ENCODE peak calls at places on chromosome 21, in nine cellular contexts. R, G, B, N, P, E, U, K and J are unnamed samples.

GRCh38 chr21:35324372-35325220 is 275.5 kb upstream of the RUNX1 start:
- DNase-seq in B (peak), K (peak), P (no peak), R (no peak), U (no peak), G (no peak), N (no peak), E (no peak), J (peak)

GRCh38 chr21:25515484-25516405 is 91.5 kb downstream of the MRPL39 start:
- DNase-seq in N (no peak), G (no peak), E (no peak), U (no peak), P (no peak), B (peak), R (peak), K (peak), J (no peak)

GRCh38 chr21:21463456-21463855 is 465.2 kb downstream of the NCAM2 start:
- DNase-seq in R (no peak), K (no peak), E (no peak), B (no peak), U (no peak), N (no peak), G (no peak), P (no peak), J (no peak)

GRCh38 chr21:28769683-28770082 is 223.0 kb downstream of the LTN1 start:
- DNase-seq in U (no peak), R (no peak), G (no peak), E (no peak), N (no peak), B (peak), K (no peak), P (no peak), J (no peak)

GRCh38 chr21:33682992-33683627 is 40.8 kb downstream of the ITSN1 start:
- DNase-seq in P (no peak), E (no peak), R (peak), U (no peak), B (peak), N (no peak), K (peak), G (no peak), J (no peak)

GRCh38 chr21:30628109-30628508 is 6.9 kb upstream of the KRTAP20-2 start:
- DNase-seq in U (no peak), R (no peak), B (no peak), P (no peak), N (no peak), E (no peak), K (no peak), G (no peak), J (no peak)

GRCh38 chr21:37281993-37282392 is 14.9 kb upstream of the VPS26C start:
- DNase-seq in E (no peak), K (no peak), N (no peak), R (no peak), B (no peak), P (no peak), U (no peak), G (no peak), J (no peak)

GRCh38 chr21:15627823-15628222 is 102.0 kb upstream of the USP25 start:
- DNase-seq in U (no peak), N (no peak), G (no peak), B (no peak), K (no peak), E (no peak), R (no peak), P (no peak), J (no peak)

GRCh38 chr21:44985441-44986401 is 45.9 kb downstream of the SLX9 start:
- DNase-seq in K (no peak), R (no peak), E (peak), G (no peak), U (no peak), P (peak), B (no peak), N (no peak), J (peak)
- H3K27ac ChIP-seq in K (no peak), R (peak), E (no peak), G (peak), U (no peak), P (no peak), B (no peak), N (peak), J (no peak)

DNA sequence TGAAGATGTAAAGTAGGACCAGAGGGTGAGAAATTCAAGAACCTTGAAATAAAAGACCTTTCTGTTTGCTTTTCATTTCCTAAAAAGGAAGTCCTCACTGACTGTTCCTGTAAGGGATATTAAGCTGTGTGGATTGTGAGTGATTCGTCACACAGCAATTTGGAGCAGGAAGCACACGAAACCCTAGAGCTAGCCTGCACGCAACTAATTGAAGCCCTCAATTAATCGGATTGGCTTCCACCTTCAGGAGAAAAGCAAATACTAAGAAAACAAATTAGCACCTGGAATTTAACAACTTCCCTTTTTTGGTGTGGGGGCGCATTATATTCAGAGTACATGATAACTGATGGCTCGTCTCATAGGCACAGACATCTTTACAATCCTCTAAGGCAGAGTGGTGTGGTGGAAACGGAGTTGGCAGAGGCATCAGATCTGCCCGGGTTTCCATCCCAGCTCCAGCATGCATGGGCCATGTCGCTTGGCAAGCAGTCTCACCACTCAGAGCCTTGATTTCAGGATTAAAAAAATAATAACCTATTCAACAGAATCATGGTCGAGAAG is 95.2 kb downstream of the KCNJ15 start:
- DNase-seq in U (no peak), K (peak), P (no peak), G (no peak), N (no peak), R (no peak), E (no peak), B (peak), J (no peak)
- TF ChIP-seq CTCF in U (no peak), K (no peak), P (no peak), G (no peak), N (no peak), R (no peak), E (no peak), B (no peak), J (no peak)

GRCh38 chr21:17784604-17785402 is 34.4 kb downstream of the C21orf91 start:
- DNase-seq in P (no peak), K (peak), R (no peak), G (no peak), N (no peak), U (no peak), B (no peak), E (no peak), J (no peak)
- H3K27ac ChIP-seq in P (no peak), K (no peak), R (no peak), G (no peak), N (no peak), U (no peak), B (no peak), E (no peak), J (no peak)

DNA sequence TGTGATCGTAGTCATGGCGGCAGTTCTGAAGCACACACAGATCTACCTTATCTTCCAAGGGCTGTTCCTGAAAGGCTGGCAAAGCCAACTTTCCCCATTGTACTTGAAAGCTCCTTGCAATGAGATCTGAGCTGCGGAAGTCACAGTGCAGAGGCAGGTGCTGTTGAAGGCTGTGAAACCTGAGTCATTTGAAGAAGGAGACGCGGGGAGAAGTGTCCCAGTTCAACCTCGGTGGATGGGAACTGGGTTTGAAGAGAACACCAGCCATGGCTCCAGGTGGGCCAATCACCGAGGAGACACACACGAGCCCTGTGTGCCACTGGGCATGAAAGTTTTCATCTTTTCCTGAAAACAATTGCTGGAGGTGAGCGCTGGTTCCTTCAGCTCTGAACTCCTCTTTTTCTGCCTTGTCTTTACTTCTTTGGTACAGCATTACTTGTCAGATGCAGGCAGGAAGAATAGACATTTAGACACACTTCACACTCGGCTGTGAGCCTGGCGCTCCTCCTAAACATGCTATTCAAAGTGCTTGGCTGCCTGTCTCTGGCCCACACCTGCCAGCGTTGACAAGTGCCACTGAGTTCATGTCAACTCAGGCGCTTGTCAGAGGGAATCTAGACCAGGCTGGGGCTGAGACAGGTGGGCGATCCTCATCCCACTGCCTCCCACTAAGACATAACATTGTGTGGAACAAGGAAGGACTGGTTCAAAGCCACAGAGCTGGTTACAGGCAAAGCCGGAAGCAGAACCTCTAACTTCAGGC is 25.7 kb upstream of the PDE9A start:
- DNase-seq in G (no peak), U (no peak), R (peak), B (no peak), E (peak), N (no peak), P (no peak), K (no peak), J (no peak)
- TF ChIP-seq CTCF in G (no peak), U (no peak), R (no peak), B (no peak), E (no peak), N (no peak), P (no peak), K (no peak), J (no peak)

GRCh38 chr21:31795992-31796391 is 64.1 kb upstream of the SCAF4 start:
- DNase-seq in G (no peak), K (no peak), B (no peak), E (no peak), R (no peak), P (no peak), N (no peak), U (no peak), J (no peak)
- H3K27ac ChIP-seq in G (no peak), K (no peak), B (no peak), E (no peak), R (no peak), P (no peak), N (no peak), U (no peak), J (no peak)

DNA sequence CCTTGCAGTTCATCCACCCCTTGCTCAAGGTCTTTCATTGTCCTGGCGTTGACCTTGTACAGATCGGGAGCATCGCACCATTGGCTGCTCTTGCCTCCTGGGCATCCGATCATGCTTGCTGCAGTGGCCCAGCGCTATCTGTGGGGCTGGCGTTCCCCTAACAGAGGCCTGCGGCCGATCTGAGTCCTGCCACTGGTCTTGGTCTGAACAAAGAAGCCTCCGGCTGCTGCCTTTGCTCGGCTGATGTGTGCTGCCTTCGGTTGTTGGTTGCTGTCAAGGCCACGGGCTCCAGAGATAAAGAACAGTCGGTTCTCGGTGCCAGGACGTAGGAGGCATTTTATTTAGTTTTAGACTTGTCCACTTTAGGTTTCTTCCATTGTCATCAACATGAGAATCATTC is 39.0 kb downstream of the PCNT start:
- DNase-seq in N (no peak), B (no peak), P (no peak), K (no peak), R (no peak), G (no peak), U (no peak), E (no peak), J (no peak)
- TF ChIP-seq CTCF in N (no peak), B (no peak), P (no peak), K (no peak), R (no peak), G (no peak), U (no peak), E (no peak), J (no peak)

GRCh38 chr21:43911935-43912487 is 47.0 kb downstream of the AGPAT3 start:
- DNase-seq in B (no peak), P (no peak), G (no peak), K (no peak), E (no peak), N (no peak), R (no peak), U (no peak), J (no peak)

GRCh38 chr21:43912910-43913309 is 47.9 kb downstream of the AGPAT3 start:
- DNase-seq in B (no peak), K (no peak), U (no peak), R (no peak), E (no peak), G (no peak), P (no peak), N (no peak), J (no peak)

GRCh38 chr21:43910460-43910859 is 45.4 kb downstream of the AGPAT3 start:
- DNase-seq in N (no peak), U (no peak), R (no peak), P (no peak), G (no peak), K (no peak), E (no peak), B (no peak), J (no peak)

GRCh38 chr21:43909736-43910455 is 44.9 kb downstream of the AGPAT3 start:
- DNase-seq in K (no peak), R (no peak), G (no peak), U (no peak), N (no peak), P (no peak), E (no peak), B (no peak), J (no peak)

DNA sequence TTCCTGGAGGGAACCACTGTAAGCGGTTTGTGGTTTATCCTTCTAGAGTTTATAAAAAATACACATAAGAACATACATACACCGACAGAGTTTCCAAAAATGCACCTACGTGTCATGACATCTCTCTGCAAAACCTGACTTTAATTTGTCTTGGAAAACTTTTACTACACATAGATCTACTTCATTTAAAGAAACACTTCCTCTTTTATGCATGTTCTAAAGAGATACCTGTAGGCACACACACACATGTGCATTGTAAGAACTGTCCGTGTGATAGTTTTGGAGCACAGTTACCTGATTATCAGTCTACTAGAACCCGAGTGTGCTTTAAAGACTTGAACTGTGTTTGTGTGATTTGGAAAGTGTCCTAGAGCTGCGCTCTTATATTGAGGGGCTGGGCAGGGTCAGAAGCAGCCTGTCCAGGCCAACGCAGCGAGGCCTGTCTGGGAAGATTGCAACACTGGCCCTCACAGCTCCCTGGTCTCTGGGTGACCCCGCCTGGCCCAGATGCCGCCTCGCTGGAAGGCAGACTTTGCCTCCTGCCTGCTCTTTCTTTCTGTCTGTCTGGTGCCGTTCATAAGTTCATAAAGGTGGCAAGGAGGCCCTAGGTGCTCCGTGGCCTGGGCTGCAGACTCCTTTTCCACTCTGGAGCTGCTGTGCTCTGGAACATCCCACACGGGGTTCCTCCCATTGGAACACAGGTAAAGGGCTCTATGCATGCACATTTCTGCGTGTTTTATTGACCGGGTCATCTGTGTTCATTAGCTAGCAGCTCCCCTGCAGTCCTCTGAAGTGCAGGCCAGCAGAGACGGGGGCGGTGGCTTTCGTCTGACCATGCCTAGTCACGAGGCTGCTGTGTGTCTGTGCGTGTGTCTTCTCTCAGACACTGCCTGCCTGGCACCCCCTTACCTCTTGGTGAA is 46.3 kb downstream of the AGPAT3 start:
- DNase-seq in U (no peak), K (no peak), N (no peak), E (no peak), G (no peak), R (no peak), P (no peak), B (peak), J (no peak)
- H3K27ac ChIP-seq in U (no peak), K (no peak), N (peak), E (peak), G (no peak), R (no peak), P (peak), B (no peak), J (no peak)

GRCh38 chr21:41069305-41069642 is 98.7 kb upstream of the BACE2 start:
- DNase-seq in B (no peak), N (no peak), E (no peak), P (no peak), U (no peak), G (no peak), K (no peak), R (no peak), J (no peak)
- TF ChIP-seq CTCF in B (no peak), N (no peak), E (peak), P (no peak), U (no peak), G (no peak), K (no peak), R (no peak), J (no peak)